ENCODE peak calls at places on chromosomes 7 and 10, in seven cellular contexts. K is IMR-90, I is mesendoderm, F is H9, E is trophoblast cell, P is mesenchymal stem cell, X is H1. A is an unnamed sample.

GRCh38 chr7:157150825-157151412 is 12.2 kb downstream of the UBE3C start:
- DNase-seq in E (no peak), X (no peak), F (peak), I (peak), P (peak), K (peak), A (peak)

GRCh38 chr7:35988818-35989217 is 164.2 kb upstream of the EEPD1 start:
- DNase-seq in P (no peak), E (no peak), I (no peak), F (no peak), X (no peak), K (no peak), A (no peak)

GRCh38 chr10:106189254-106189653 is 975.3 kb downstream of the SORCS1 start:
- DNase-seq in K (no peak), F (peak), X (peak), I (peak), E (no peak), P (peak), A (peak)

GRCh38 chr10:13121500-13121854 is 21.5 kb downstream of the OPTN start:
- DNase-seq in F (no peak), X (no peak), E (no peak), I (peak), P (no peak), K (no peak), A (no peak)

GRCh38 chr7:143367972-143368371 is 5.5 kb upstream of the FAM131B start:
- DNase-seq in P (no peak), F (no peak), I (no peak), X (no peak), K (no peak), E (no peak), A (no peak)

GRCh38 chr7:98872328-98872924 is 2.6 kb upstream of the TMEM130 start:
- DNase-seq in P (peak), X (no peak), K (no peak), F (no peak), E (no peak), I (peak), A (no peak)

GRCh38 chr7:131197920-131198610 is 129.6 kb upstream of the MKLN1 start:
- DNase-seq in F (no peak), E (peak), I (no peak), K (peak), X (no peak), P (peak), A (no peak)

GRCh38 chr7:44431091-44431608 is 59.3 kb downstream of the NUDCD3 start:
- DNase-seq in X (peak), E (no peak), I (peak), P (no peak), K (peak), F (peak), A (no peak)

GRCh38 chr10:29317027-29317420 is 28.2 kb downstream of the LYZL1 start:
- DNase-seq in E (no peak), K (peak), X (no peak), F (no peak), P (no peak), I (no peak), A (no peak)

GRCh38 chr10:51815723-51816122 is 116.3 kb upstream of the CSTF2T start:
- DNase-seq in E (no peak), I (no peak), F (no peak), K (no peak), P (no peak), X (no peak), A (no peak)

GRCh38 chr10:54837479-54837878 is 36.4 kb upstream of the PCDH15 start:
- DNase-seq in P (no peak), K (no peak), I (no peak), F (no peak), E (no peak), X (no peak), A (no peak)

GRCh38 chr7:122651451-122651850 is 47.5 kb downstream of the RNF133 start:
- DNase-seq in I (no peak), E (no peak), F (no peak), P (no peak), X (no peak), K (no peak), A (no peak)

GRCh38 chr10:43205681-43206390 is 61.0 kb downstream of the RASGEF1A start:
- DNase-seq in E (no peak), F (no peak), X (no peak), I (no peak), K (no peak), P (no peak), A (no peak)

GRCh38 chr7:40536406-40536805 is 401.6 kb downstream of the SUGCT start:
- DNase-seq in P (peak), X (no peak), I (peak), F (no peak), E (no peak), K (no peak), A (no peak)

GRCh38 chr10:119176166-119176565 is 2.4 kb downstream of the PRDX3 start:
- DNase-seq in I (no peak), X (no peak), K (no peak), P (no peak), F (no peak), E (peak), A (no peak)

GRCh38 chr10:60310746-60311145 is 78.9 kb downstream of the ANK3 start:
- DNase-seq in K (no peak), E (no peak), F (no peak), P (peak), X (no peak), I (peak), A (peak)

GRCh38 chr7:2971914-2972530 is 71.6 kb downstream of the CARD11 start:
- DNase-seq in P (no peak), I (no peak), X (no peak), E (no peak), K (no peak), F (no peak), A (no peak)

GRCh38 chr10:24722676-24723385 is 856 bp downstream of the ARHGAP21 start:
- DNase-seq in P (peak), K (peak), X (no peak), I (peak), F (peak), E (peak), A (peak)
- H3K23ac ChIP-seq in P (no peak), K (peak), X (no peak), I (no peak), F (no peak), E (no peak), A (peak)

GRCh38 chr10:70093335-70093944 is 39.2 kb downstream of the AIFM2 start:
- DNase-seq in F (no peak), E (no peak), K (no peak), I (no peak), P (no peak), X (no peak), A (no peak)
- H3K23ac ChIP-seq in F (no peak), E (no peak), K (no peak), I (no peak), P (no peak), X (no peak), A (no peak)

GRCh38 chr7:108517951-108518350 is 8.0 kb downstream of the PNPLA8 start:
- DNase-seq in I (no peak), P (no peak), K (no peak), E (no peak), X (no peak), F (no peak), A (no peak)
- H3K23ac ChIP-seq in I (no peak), P (no peak), K (no peak), E (no peak), X (no peak), F (no peak), A (no peak)

GRCh38 chr7:123748734-123749536 is at the start of gene WASL:
- DNase-seq in P (peak), X (peak), E (peak), F (peak), I (peak), K (peak), A (peak)
- H3K23ac ChIP-seq in P (peak), X (no peak), E (no peak), F (no peak), I (peak), K (peak), A (peak)

DNA sequence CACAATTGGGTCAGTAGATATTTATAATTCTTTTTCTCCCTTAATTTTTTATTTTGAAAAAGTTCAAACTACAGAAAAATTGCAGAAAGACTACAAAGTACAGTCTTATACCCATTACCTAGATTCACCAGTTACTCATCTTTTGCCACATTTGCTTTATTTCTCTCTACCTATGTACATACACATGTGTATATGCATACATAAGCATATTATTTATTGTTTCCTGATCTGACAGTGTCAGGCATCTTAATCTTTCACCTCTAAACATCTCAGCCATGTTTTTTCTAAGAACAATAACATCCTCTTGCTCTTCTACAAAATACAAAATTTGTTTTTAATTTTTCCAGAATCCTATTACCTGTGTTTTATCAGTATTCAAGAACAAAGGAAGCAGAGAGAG is 68.4 kb upstream of the OIT3 start:
- DNase-seq in I (no peak), E (no peak), F (no peak), P (no peak), K (no peak), X (no peak), A (no peak)
- H3K23ac ChIP-seq in I (no peak), E (no peak), F (no peak), P (no peak), K (no peak), X (no peak), A (no peak)